ENCODE peak calls at places on chromosome 10, in seven cellular contexts. One of them, this sample, is unnamed.

GRCh38 chr10:22150842-22151241 is 67.0 kb downstream of the EBLN1 start:
- DNase-seq in mucosa of descending colon: no peak
- DNase-seq in PC-3: no peak
- DNase-seq in pancreas: no peak
- DNase-seq in sigmoid colon: no peak
- DNase-seq in prostate gland: no peak
- DNase-seq in B cell: no peak
- DNase-seq in this sample: no peak

GRCh38 chr10:104268691-104269645 is at the start of gene GSTO2:
- DNase-seq in mucosa of descending colon: peak; percentile 98
- DNase-seq in PC-3: peak; percentile 96
- DNase-seq in pancreas: peak; percentile 98
- DNase-seq in sigmoid colon: peak; percentile 100
- DNase-seq in prostate gland: peak; percentile 99
- DNase-seq in B cell: peak; percentile 97
- DNase-seq in this sample: peak; percentile 100

GRCh38 chr10:47361293-47361692 is 13.1 kb downstream of the RBP3 start:
- DNase-seq in mucosa of descending colon: peak; percentile 67
- DNase-seq in PC-3: peak; percentile 56
- DNase-seq in pancreas: peak; percentile 33
- DNase-seq in sigmoid colon: no peak
- DNase-seq in prostate gland: no peak
- DNase-seq in B cell: no peak
- DNase-seq in this sample: peak; percentile 59

GRCh38 chr10:127462643-127463295 is 86.3 kb upstream of the NPS start:
- DNase-seq in mucosa of descending colon: peak; percentile 52
- DNase-seq in PC-3: no peak
- DNase-seq in pancreas: no peak
- DNase-seq in sigmoid colon: no peak
- DNase-seq in prostate gland: no peak
- DNase-seq in B cell: no peak
- DNase-seq in this sample: no peak

GRCh38 chr10:121655254-121656142 is 57.3 kb upstream of the FGFR2 start:
- DNase-seq in mucosa of descending colon: no peak
- DNase-seq in PC-3: no peak
- DNase-seq in pancreas: no peak
- DNase-seq in sigmoid colon: no peak
- DNase-seq in prostate gland: peak; percentile 53
- DNase-seq in B cell: no peak
- DNase-seq in this sample: no peak

GRCh38 chr10:21160116-21160515 is 263.0 kb upstream of the NEBL start:
- DNase-seq in mucosa of descending colon: no peak
- DNase-seq in PC-3: peak; percentile 61
- DNase-seq in pancreas: no peak
- DNase-seq in sigmoid colon: no peak
- DNase-seq in prostate gland: no peak
- DNase-seq in B cell: no peak
- DNase-seq in this sample: no peak

GRCh38 chr10:33643042-33643441 is 308.6 kb upstream of the NRP1 start:
- DNase-seq in mucosa of descending colon: no peak
- DNase-seq in PC-3: peak; percentile 62
- DNase-seq in pancreas: no peak
- DNase-seq in sigmoid colon: no peak
- DNase-seq in prostate gland: no peak
- DNase-seq in B cell: no peak
- DNase-seq in this sample: peak; percentile 58

GRCh38 chr10:133170092-133170491 is 10.1 kb downstream of the KNDC1 start:
- DNase-seq in mucosa of descending colon: no peak
- DNase-seq in PC-3: no peak
- DNase-seq in pancreas: no peak
- DNase-seq in sigmoid colon: peak; percentile 57
- DNase-seq in prostate gland: no peak
- DNase-seq in B cell: no peak
- DNase-seq in this sample: no peak

GRCh38 chr10:100793055-100793454 is 47.7 kb downstream of the PAX2 start:
- DNase-seq in mucosa of descending colon: no peak
- DNase-seq in PC-3: no peak
- DNase-seq in pancreas: no peak
- DNase-seq in sigmoid colon: no peak
- DNase-seq in prostate gland: no peak
- DNase-seq in B cell: no peak
- DNase-seq in this sample: no peak

GRCh38 chr10:2623675-2624274 is 443.6 kb upstream of the PFKP start:
- DNase-seq in mucosa of descending colon: no peak
- DNase-seq in PC-3: no peak
- DNase-seq in pancreas: no peak
- DNase-seq in sigmoid colon: no peak
- DNase-seq in prostate gland: no peak
- DNase-seq in B cell: no peak
- DNase-seq in this sample: no peak

GRCh38 chr10:68423522-68423921 is 16.4 kb upstream of the RUFY2 start:
- DNase-seq in mucosa of descending colon: no peak
- DNase-seq in PC-3: no peak
- DNase-seq in pancreas: no peak
- DNase-seq in sigmoid colon: no peak
- DNase-seq in prostate gland: no peak
- DNase-seq in B cell: no peak
- DNase-seq in this sample: no peak

GRCh38 chr10:22251751-22252285 is 34.0 kb upstream of the EBLN1 start:
- DNase-seq in mucosa of descending colon: peak; percentile 64
- DNase-seq in PC-3: peak; percentile 48
- DNase-seq in pancreas: peak; percentile 27
- DNase-seq in sigmoid colon: peak; percentile 79
- DNase-seq in prostate gland: peak; percentile 54
- DNase-seq in B cell: peak; percentile 80
- DNase-seq in this sample: peak; percentile 54

GRCh38 chr10:86393401-86393800 is 26.8 kb upstream of the GRID1 start:
- DNase-seq in mucosa of descending colon: no peak
- DNase-seq in PC-3: no peak
- DNase-seq in pancreas: no peak
- DNase-seq in sigmoid colon: no peak
- DNase-seq in prostate gland: no peak
- DNase-seq in B cell: no peak
- DNase-seq in this sample: no peak

GRCh38 chr10:78165617-78166016 is 132.0 kb downstream of the RPS24 start:
- DNase-seq in mucosa of descending colon: peak; percentile 10
- DNase-seq in PC-3: peak; percentile 83
- DNase-seq in pancreas: no peak
- DNase-seq in sigmoid colon: no peak
- DNase-seq in prostate gland: no peak
- DNase-seq in B cell: no peak
- DNase-seq in this sample: no peak

GRCh38 chr10:100185364-100186252 is at the start of gene ERLIN1:
- DNase-seq in mucosa of descending colon: peak; percentile 94
- DNase-seq in PC-3: peak; percentile 89
- DNase-seq in pancreas: peak; percentile 94
- DNase-seq in sigmoid colon: peak; percentile 95
- DNase-seq in prostate gland: peak; percentile 88
- DNase-seq in B cell: peak; percentile 95
- DNase-seq in this sample: peak; percentile 91

GRCh38 chr10:100562008-100562672 is 26.4 kb downstream of the HIF1AN start:
- DNase-seq in mucosa of descending colon: peak; percentile 82
- DNase-seq in PC-3: peak; percentile 21
- DNase-seq in pancreas: peak; percentile 86
- DNase-seq in sigmoid colon: peak; percentile 67
- DNase-seq in prostate gland: peak; percentile 47
- DNase-seq in B cell: peak; percentile 87
- DNase-seq in this sample: peak; percentile 71

GRCh38 chr10:490256-490655 is 199.2 kb downstream of the DIP2C start:
- DNase-seq in mucosa of descending colon: no peak
- DNase-seq in PC-3: no peak
- DNase-seq in pancreas: no peak
- DNase-seq in sigmoid colon: peak; percentile 96
- DNase-seq in prostate gland: no peak
- DNase-seq in B cell: no peak
- DNase-seq in this sample: peak; percentile 17

DNA sequence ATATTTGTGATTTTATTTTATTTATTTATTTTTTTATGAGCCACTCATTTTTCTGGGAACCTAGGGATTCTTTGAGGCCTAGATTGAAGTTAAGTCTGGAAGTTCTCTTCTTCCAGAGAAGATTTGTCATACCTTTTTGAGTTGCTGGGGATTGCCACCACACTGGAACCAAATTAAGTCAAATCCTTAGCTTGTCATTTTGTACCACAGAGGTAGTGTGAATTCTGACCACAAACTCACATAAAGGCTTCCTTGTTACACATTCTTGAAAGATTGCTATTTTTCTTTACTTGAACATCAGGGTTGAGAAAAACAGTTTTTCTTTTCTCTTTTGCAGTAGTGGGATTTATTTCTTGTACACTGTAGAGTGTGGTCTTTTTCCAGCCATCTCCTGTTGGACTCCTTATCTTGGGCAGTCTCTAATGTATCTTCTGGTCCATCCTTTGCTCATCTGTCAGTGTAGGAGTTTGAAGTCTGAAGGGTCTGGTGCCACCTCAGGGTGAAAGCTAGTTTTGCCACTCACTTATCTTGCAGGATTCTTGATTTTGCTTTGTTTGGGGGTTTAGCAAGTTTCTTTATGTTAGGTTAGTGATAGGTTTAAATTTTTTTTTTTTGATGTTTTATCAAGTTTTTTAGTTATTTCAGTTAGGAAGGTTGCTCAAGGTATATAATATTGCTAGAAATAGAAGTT is 24.8 kb downstream of the PCBD1 start:
- DNase-seq in mucosa of descending colon: no peak
- DNase-seq in PC-3: no peak
- DNase-seq in pancreas: no peak
- DNase-seq in sigmoid colon: no peak
- DNase-seq in prostate gland: no peak
- DNase-seq in B cell: no peak
- DNase-seq in this sample: no peak
- TF ChIP-seq CTCF in mucosa of descending colon: no peak
- TF ChIP-seq CTCF in PC-3: peak; percentile 41
- TF ChIP-seq CTCF in pancreas: no peak
- TF ChIP-seq CTCF in sigmoid colon: no peak
- TF ChIP-seq CTCF in prostate gland: no peak
- TF ChIP-seq CTCF in B cell: no peak
- TF ChIP-seq CTCF in this sample: peak; percentile 15

DNA sequence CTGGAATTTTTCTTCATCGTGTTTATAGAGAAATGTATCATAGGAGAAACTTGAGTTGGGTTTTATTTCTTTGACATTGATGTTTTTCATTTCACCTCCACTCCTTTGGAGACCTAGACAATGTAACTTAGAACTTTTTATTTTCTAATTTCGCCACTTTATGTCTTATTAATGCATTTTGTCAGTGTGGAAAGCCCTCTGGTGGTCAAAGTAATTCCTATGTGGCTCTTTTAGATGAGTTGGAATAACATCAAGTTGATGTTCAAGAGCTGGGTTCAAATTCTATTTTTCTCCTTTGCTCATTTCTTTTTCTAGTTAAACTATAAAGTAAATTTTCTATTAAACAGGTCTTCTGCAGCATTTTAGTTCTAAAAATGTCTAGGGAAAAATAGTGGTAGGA is 478.6 kb downstream of the LRMDA start:
- DNase-seq in mucosa of descending colon: peak; percentile 17
- DNase-seq in PC-3: peak; percentile 90
- DNase-seq in pancreas: no peak
- DNase-seq in sigmoid colon: no peak
- DNase-seq in prostate gland: no peak
- DNase-seq in B cell: no peak
- DNase-seq in this sample: peak; percentile 65
- TF ChIP-seq CTCF in mucosa of descending colon: no peak
- TF ChIP-seq CTCF in PC-3: no peak
- TF ChIP-seq CTCF in pancreas: peak; percentile 38
- TF ChIP-seq CTCF in sigmoid colon: peak; percentile 21
- TF ChIP-seq CTCF in prostate gland: peak; percentile 70
- TF ChIP-seq CTCF in B cell: no peak
- TF ChIP-seq CTCF in this sample: peak; percentile 60

GRCh38 chr10:57599440-57599839 is 668.3 kb downstream of the IPMK start:
- DNase-seq in mucosa of descending colon: no peak
- DNase-seq in PC-3: peak; percentile 79
- DNase-seq in pancreas: no peak
- DNase-seq in sigmoid colon: no peak
- DNase-seq in prostate gland: no peak
- DNase-seq in B cell: no peak
- DNase-seq in this sample: no peak

DNA sequence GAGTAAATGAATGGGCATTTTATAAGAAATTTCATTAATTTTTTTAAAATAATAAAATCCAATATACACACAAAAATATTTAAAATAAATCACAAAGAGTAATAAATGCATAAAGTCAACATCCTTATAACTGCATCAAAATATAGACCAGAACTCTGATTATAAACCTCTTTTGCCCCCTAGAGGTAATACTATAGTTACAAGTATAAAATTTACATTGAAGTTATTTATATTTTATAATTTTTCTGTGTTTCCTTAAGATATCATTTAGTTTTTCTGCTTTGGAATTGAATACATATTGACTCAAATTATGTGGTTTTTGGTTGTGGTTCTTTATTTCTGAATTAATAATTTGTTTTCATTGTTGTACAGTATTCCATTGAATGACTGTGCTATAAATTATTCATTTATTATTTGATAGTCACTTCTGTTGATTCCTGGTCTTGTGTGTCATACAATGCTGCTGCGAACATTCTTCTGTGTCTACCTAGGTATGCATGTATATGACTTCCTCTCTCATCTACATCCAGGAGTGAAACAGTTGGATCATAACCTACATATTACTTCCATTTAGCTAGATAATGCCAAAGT is 673.6 kb downstream of the IPMK start:
- DNase-seq in mucosa of descending colon: no peak
- DNase-seq in PC-3: peak; percentile 28
- DNase-seq in pancreas: no peak
- DNase-seq in sigmoid colon: no peak
- DNase-seq in prostate gland: no peak
- DNase-seq in B cell: no peak
- DNase-seq in this sample: no peak
- TF ChIP-seq CTCF in mucosa of descending colon: no peak
- TF ChIP-seq CTCF in PC-3: peak; percentile 48
- TF ChIP-seq CTCF in pancreas: no peak
- TF ChIP-seq CTCF in sigmoid colon: no peak
- TF ChIP-seq CTCF in prostate gland: no peak
- TF ChIP-seq CTCF in B cell: no peak
- TF ChIP-seq CTCF in this sample: peak; percentile 26

DNA sequence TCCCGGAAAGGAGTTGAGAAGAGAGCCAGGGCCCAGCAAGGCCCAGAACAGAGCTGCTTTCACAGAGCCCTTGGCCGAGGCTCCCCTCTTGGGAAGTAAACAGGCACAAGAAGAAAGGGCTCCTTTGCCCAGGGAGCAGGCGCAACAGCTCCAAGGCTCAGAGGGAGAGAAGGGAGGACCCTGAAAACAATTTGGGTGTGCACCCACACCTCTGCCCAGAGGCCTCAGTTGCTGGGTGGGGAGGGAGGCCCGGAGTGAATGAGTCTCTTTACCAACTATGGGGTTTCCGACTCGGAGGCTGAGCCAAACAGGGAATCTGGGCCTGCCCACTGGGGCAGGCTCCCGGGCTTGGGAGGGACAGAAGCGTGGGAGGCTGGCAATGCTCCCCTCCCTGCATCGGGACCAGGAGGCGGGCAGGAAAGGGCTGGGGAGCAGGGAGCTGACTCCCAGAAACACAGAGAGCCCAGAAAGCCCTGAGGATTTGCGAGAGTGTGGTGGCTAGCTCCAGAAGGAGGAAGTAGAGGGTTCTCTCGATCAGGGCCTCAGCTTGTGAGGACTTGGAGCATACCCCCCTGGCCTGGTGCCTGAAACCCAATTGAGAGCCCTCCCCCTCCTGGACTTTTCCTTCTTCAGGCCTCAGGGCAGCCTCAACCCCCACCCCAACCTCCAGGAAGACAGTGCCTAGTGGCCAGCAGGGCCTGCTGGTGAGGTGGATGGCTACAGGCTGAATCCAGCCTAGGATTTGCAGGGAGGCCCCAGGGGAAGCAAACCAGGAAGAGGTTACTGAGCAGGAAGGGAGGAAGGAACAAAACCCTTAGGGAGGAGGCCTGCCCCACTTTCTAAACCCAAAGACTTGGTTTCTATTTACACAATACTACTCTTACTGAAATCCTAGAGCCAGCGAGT is 6.2 kb downstream of the C10orf105 start:
- DNase-seq in mucosa of descending colon: peak; percentile 62
- DNase-seq in PC-3: no peak
- DNase-seq in pancreas: peak; percentile 47
- DNase-seq in sigmoid colon: peak; percentile 96
- DNase-seq in prostate gland: peak; percentile 80
- DNase-seq in B cell: no peak
- DNase-seq in this sample: peak; percentile 23
- TF ChIP-seq CTCF in mucosa of descending colon: no peak
- TF ChIP-seq CTCF in PC-3: no peak
- TF ChIP-seq CTCF in pancreas: no peak
- TF ChIP-seq CTCF in sigmoid colon: no peak
- TF ChIP-seq CTCF in prostate gland: peak; percentile 6
- TF ChIP-seq CTCF in B cell: no peak
- TF ChIP-seq CTCF in this sample: peak; percentile 29